ENCODE peak calls at places on chromosomes 3 and 15, in five cellular contexts. One of them, this sample, is unnamed.

GRCh38 chr3:31523543-31523942 is 9.2 kb upstream of the STT3B start:
- DNase-seq in suprapubic skin: no peak
- DNase-seq in transverse colon: no peak
- DNase-seq in testis: no peak
- DNase-seq in HCT116: no peak
- DNase-seq in this sample: no peak

GRCh38 chr3:156264771-156265170 is 144.4 kb downstream of the KCNAB1 start:
- DNase-seq in HCT116: no peak
- DNase-seq in suprapubic skin: no peak
- DNase-seq in transverse colon: no peak
- DNase-seq in testis: no peak
- DNase-seq in this sample: no peak

GRCh38 chr3:105013657-105014056 is 353.1 kb upstream of the ALCAM start:
- DNase-seq in testis: no peak
- DNase-seq in HCT116: no peak
- DNase-seq in transverse colon: no peak
- DNase-seq in suprapubic skin: no peak
- DNase-seq in this sample: no peak

GRCh38 chr3:2851835-2852234 is 258.3 kb downstream of the IL5RA start:
- DNase-seq in transverse colon: peak
- DNase-seq in suprapubic skin: no peak
- DNase-seq in HCT116: no peak
- DNase-seq in testis: peak
- DNase-seq in this sample: peak

GRCh38 chr3:125960066-125960424 is 8.9 kb upstream of the ROPN1B start:
- DNase-seq in HCT116: no peak
- DNase-seq in testis: no peak
- DNase-seq in transverse colon: no peak
- DNase-seq in suprapubic skin: no peak
- DNase-seq in this sample: no peak

GRCh38 chr3:136959599-136959998 is 1.8 kb downstream of the IL20RB start:
- DNase-seq in HCT116: no peak
- DNase-seq in suprapubic skin: no peak
- DNase-seq in testis: no peak
- DNase-seq in transverse colon: no peak
- DNase-seq in this sample: no peak

GRCh38 chr15:73813071-73813470 is 59.9 kb upstream of the INSYN1 start:
- DNase-seq in testis: no peak
- DNase-seq in HCT116: no peak
- DNase-seq in suprapubic skin: no peak
- DNase-seq in transverse colon: no peak
- DNase-seq in this sample: no peak

GRCh38 chr15:89143503-89144162 is 55.4 kb downstream of the ABHD2 start:
- DNase-seq in transverse colon: no peak
- DNase-seq in suprapubic skin: no peak
- DNase-seq in HCT116: no peak
- DNase-seq in testis: no peak
- DNase-seq in this sample: no peak

GRCh38 chr15:98241032-98241554 is 280.6 kb downstream of the ARRDC4 start:
- DNase-seq in testis: no peak
- DNase-seq in HCT116: no peak
- DNase-seq in suprapubic skin: no peak
- DNase-seq in transverse colon: no peak
- DNase-seq in this sample: no peak

GRCh38 chr3:45001738-45002137 is 24.4 kb upstream of the CLEC3B start:
- DNase-seq in HCT116: no peak
- DNase-seq in transverse colon: no peak
- DNase-seq in testis: no peak
- DNase-seq in suprapubic skin: no peak
- DNase-seq in this sample: no peak
- TF ChIP-seq CTCF in HCT116: peak
- TF ChIP-seq CTCF in transverse colon: no peak
- TF ChIP-seq CTCF in testis: no peak
- TF ChIP-seq CTCF in suprapubic skin: no peak
- TF ChIP-seq CTCF in this sample: no peak

GRCh38 chr3:188361888-188362287 is 207.9 kb downstream of the LPP start:
- DNase-seq in HCT116: no peak
- DNase-seq in transverse colon: no peak
- DNase-seq in testis: no peak
- DNase-seq in suprapubic skin: no peak
- DNase-seq in this sample: no peak

GRCh38 chr3:188360364-188360881 is 206.5 kb downstream of the LPP start:
- DNase-seq in testis: no peak
- DNase-seq in transverse colon: no peak
- DNase-seq in HCT116: no peak
- DNase-seq in suprapubic skin: no peak
- DNase-seq in this sample: no peak

GRCh38 chr3:188353409-188353808 is 199.5 kb downstream of the LPP start:
- DNase-seq in testis: no peak
- DNase-seq in HCT116: no peak
- DNase-seq in suprapubic skin: no peak
- DNase-seq in transverse colon: no peak
- DNase-seq in this sample: no peak

GRCh38 chr3:188362405-188362831 is 208.5 kb downstream of the LPP start:
- DNase-seq in suprapubic skin: no peak
- DNase-seq in testis: no peak
- DNase-seq in HCT116: peak
- DNase-seq in transverse colon: no peak
- DNase-seq in this sample: no peak

DNA sequence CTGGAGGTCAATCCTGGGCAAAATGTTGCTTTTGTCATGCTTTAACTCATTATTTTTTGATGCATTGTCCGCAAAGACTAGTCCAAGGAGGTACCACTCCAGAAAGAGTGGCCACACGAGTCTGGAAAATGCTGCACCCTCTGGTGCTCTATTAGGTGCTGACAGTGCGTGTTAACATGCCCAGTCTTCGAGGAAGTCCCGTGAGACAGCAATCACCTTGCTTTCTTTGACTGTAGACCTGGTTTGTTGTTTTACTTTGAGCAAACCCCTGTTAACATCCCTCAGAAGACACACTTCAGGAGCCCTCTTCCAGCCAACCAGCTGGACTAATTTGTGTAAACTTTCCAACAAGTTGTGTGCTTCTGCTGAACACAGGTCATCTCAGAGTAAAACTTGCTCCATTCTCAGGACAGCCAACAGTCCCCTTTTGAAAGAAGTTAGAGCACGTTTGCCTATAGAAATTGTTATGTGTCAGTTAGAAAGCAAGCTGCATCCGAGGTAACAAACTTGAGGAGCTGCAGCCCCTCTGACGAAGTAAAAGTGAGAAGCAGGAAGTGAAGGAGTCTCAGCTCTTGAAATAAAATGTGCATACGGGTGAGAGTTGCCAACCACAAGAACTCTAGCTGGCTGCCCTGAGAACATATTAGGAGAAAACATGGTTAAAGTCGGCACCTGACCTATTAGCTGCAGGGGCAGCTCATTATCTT is 205.0 kb downstream of the LPP start:
- DNase-seq in transverse colon: no peak
- DNase-seq in testis: no peak
- DNase-seq in HCT116: no peak
- DNase-seq in suprapubic skin: no peak
- DNase-seq in this sample: no peak
- TF ChIP-seq POLR2A in transverse colon: no peak
- TF ChIP-seq POLR2A in testis: no peak
- TF ChIP-seq POLR2A in HCT116: no peak
- TF ChIP-seq POLR2A in suprapubic skin: no peak
- TF ChIP-seq POLR2A in this sample: no peak

GRCh38 chr15:58839485-58839884 is 68.4 kb downstream of the MINDY2 start:
- DNase-seq in HCT116: no peak
- DNase-seq in transverse colon: no peak
- DNase-seq in testis: no peak
- DNase-seq in suprapubic skin: no peak
- DNase-seq in this sample: no peak
- TF ChIP-seq CTCF in HCT116: peak
- TF ChIP-seq CTCF in transverse colon: no peak
- TF ChIP-seq CTCF in testis: peak
- TF ChIP-seq CTCF in suprapubic skin: no peak
- TF ChIP-seq CTCF in this sample: no peak

DNA sequence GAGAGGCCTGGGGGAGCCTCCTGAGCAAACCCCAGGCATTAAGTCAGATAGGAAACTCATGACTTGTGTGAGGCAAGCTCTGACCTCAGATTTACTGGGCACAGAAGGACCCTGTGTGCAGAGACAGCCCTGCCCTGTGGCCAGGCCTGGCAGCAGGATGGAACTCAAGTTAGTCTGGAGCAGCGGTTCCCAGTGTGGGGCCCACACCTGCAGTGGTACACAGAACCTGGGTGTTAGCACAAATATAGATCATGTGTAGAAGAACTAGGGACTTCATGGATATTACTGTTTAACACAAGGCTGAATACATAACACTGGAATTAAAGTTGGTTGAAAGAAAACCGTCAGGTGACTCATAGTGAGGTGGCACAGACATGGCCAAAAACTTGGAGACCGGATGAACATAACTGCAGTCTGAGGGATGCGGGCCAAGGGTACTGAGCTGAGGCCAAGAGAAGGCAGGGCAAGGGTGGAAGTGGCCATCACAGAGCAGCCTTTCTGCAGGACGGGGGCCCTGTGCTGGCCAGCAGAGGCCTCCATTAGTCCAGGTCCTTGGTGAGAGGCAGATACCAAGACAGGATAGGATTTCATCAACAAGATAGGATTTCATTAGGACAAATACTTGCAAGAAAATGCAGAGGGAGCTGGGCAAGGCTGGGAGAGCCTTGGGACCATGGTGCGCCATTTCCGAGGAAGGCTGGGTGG is 40.9 kb downstream of the IRAK2 start:
- DNase-seq in testis: no peak
- DNase-seq in suprapubic skin: no peak
- DNase-seq in transverse colon: no peak
- DNase-seq in HCT116: peak
- DNase-seq in this sample: no peak
- TF ChIP-seq POLR2A in testis: no peak
- TF ChIP-seq POLR2A in suprapubic skin: no peak
- TF ChIP-seq POLR2A in transverse colon: no peak
- TF ChIP-seq POLR2A in HCT116: no peak
- TF ChIP-seq POLR2A in this sample: no peak

GRCh38 chr3:186088335-186088734 is 20.6 kb downstream of the ETV5 start:
- DNase-seq in testis: no peak
- DNase-seq in HCT116: no peak
- DNase-seq in transverse colon: no peak
- DNase-seq in suprapubic skin: no peak
- DNase-seq in this sample: no peak
- TF ChIP-seq CTCF in testis: no peak
- TF ChIP-seq CTCF in HCT116: no peak
- TF ChIP-seq CTCF in transverse colon: no peak
- TF ChIP-seq CTCF in suprapubic skin: no peak
- TF ChIP-seq CTCF in this sample: no peak

DNA sequence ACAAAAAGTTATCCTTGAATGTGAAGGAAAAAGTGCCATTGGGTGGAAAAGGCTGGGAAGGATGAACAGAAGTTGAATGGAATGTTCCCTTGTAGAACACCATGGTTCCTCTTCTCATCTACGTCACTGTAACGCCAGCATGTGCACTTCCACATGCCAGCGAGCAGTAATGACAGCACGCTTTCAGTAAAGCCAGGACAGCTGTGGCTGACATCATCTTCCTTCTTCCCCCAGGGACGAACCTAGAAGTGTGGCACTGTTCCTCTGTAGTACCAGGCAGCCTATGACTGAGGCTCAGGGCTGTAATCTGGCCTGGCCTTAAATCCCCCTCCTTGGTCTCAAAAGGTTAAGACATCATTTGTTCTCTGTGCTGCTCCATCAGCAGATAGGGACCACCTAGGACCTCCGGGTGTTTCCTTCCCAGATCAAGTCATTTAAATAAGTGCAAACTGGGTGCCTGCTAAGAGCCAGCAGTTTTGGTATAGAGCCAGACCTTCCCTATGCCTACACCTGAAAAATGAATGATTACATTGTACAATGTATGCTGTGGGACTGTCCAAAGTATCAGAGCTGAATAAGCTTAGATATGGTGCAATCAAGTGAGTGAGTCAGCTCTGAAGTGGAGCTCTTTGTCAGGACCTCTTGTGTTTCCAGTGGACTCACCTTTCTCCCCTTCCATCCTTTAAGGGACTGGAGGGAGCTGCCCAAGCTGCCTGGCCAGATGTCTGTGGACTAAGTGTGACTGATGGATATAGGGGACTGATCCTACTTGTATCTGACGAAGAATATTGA is 5.6 kb upstream of the SRPRB start:
- DNase-seq in testis: peak
- DNase-seq in suprapubic skin: no peak
- DNase-seq in HCT116: no peak
- DNase-seq in transverse colon: no peak
- DNase-seq in this sample: no peak
- TF ChIP-seq POLR2A in testis: no peak
- TF ChIP-seq POLR2A in suprapubic skin: no peak
- TF ChIP-seq POLR2A in HCT116: no peak
- TF ChIP-seq POLR2A in transverse colon: no peak
- TF ChIP-seq POLR2A in this sample: no peak

DNA sequence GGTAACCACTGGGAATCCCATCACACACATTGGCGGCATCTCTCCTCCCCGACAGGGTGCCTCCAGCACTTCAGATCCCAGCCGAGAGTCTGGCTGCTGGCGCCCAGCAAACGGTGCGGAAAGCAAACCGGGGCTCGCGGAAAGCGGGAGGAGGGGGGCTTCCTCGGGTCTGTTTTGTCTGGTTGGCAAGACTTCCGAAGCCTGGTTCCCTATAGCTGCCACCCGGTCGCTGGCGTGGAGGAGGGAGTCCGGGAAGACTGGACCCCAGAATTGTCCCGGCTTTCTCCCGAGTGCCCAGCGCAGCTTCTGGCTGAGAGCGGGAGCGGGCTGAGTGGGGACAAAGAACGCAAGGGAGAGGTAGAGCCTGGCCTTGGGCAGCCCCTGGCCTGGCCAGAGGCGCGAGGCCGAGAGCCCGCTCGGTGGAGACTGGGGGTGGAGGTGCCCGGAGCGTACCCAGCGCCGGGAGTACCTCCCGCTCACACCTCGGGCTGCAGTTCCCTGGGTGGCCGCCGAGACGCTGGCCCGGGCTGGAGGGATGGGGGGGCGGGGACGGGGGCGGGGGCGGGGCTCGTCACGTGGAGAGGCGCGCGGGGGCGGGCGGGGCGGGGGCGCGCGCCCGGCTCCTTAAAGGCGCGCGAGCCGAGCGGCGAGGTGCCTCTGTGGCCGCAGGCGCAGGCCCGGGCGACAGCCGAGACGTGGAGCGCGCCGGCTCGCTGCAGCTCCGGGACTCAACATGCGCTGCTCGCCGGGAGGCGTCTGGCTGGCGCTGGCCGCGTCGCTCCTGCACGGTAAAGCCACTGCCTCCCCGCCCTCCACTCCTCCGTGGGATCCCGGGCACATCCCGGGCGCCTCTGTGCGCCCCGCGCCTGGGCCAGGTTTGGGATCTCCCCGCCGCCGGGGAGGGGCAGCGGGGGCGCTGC is at the start of gene CHRNA7:
- DNase-seq in transverse colon: peak
- DNase-seq in suprapubic skin: no peak
- DNase-seq in testis: peak
- DNase-seq in HCT116: peak
- DNase-seq in this sample: peak
- TF ChIP-seq CTCF in transverse colon: peak
- TF ChIP-seq CTCF in suprapubic skin: no peak
- TF ChIP-seq CTCF in testis: no peak
- TF ChIP-seq CTCF in HCT116: no peak
- TF ChIP-seq CTCF in this sample: no peak

GRCh38 chr3:123130079-123130726 is 63.4 kb downstream of the PDIA5 start:
- DNase-seq in suprapubic skin: no peak
- DNase-seq in HCT116: no peak
- DNase-seq in testis: no peak
- DNase-seq in transverse colon: peak
- DNase-seq in this sample: no peak
- TF ChIP-seq POLR2A in suprapubic skin: no peak
- TF ChIP-seq POLR2A in HCT116: no peak
- TF ChIP-seq POLR2A in testis: no peak
- TF ChIP-seq POLR2A in transverse colon: peak
- TF ChIP-seq POLR2A in this sample: no peak